ENCODE peak calls at places on chromosomes 1 and 21, in seven cellular contexts. N, C, T, D, H, R and Q are unnamed samples.

GRCh38 chr21:38289697-38290096 is 32.9 kb downstream of the KCNJ15 start:
- DNase-seq in D (peak; percentile 99), C (no peak), T (peak; percentile 100), R (peak; percentile 97), H (peak; percentile 99), N (no peak), Q (peak; percentile 96)

GRCh38 chr1:240092301-240093119 is 827 bp downstream of the FMN2 start:
- DNase-seq in R (no peak), H (no peak), N (peak; percentile 49), C (no peak), T (no peak), D (peak; percentile 64), Q (no peak)

GRCh38 chr1:67832737-67833594 is at the start of gene GNG12:
- DNase-seq in C (no peak), D (peak; percentile 70), T (peak; percentile 33), R (no peak), N (peak; percentile 63), H (peak; percentile 14), Q (no peak)

GRCh38 chr1:233105225-233105624 is 154.8 kb downstream of the NTPCR start:
- DNase-seq in T (no peak), H (peak; percentile 57), R (no peak), D (peak; percentile 58), C (no peak), N (no peak), Q (peak; percentile 23)

GRCh38 chr1:209215826-209216225 is 367.7 kb upstream of the CAMK1G start:
- DNase-seq in D (no peak), C (no peak), H (no peak), T (no peak), N (no peak), R (no peak), Q (no peak)

GRCh38 chr1:108033486-108034081 is 68.6 kb upstream of the VAV3 start:
- DNase-seq in C (no peak), T (no peak), R (no peak), N (no peak), H (no peak), D (no peak), Q (no peak)

GRCh38 chr1:204194080-204194479 is 2.2 kb downstream of the KISS1 start:
- DNase-seq in T (no peak), D (no peak), H (no peak), R (no peak), C (no peak), N (no peak), Q (no peak)

GRCh38 chr21:26843912-26844257 is 1.3 kb downstream of the ADAMTS1 start:
- DNase-seq in N (no peak), C (no peak), D (peak; percentile 94), T (peak; percentile 79), R (no peak), H (no peak), Q (no peak)

GRCh38 chr1:167057297-167057688 is 32.9 kb downstream of the GPA33 start:
- DNase-seq in R (no peak), D (peak; percentile 62), N (peak; percentile 51), C (no peak), T (peak; percentile 59), H (no peak), Q (no peak)

GRCh38 chr1:62070384-62071011 is 124.2 kb upstream of the L1TD1 start:
- DNase-seq in H (no peak), C (no peak), N (peak; percentile 11), T (no peak), R (no peak), D (peak; percentile 64), Q (peak; percentile 10)

GRCh38 chr1:34547043-34547674 is 207.7 kb upstream of the GJB5 start:
- DNase-seq in C (no peak), R (no peak), N (no peak), H (no peak), D (peak; percentile 2), T (no peak), Q (no peak)

GRCh38 chr1:6162773-6163172 is 17.3 kb downstream of the CHD5 start:
- DNase-seq in N (peak; percentile 47), T (no peak), H (no peak), R (no peak), C (no peak), D (no peak), Q (no peak)

GRCh38 chr1:216721878-216722277 is 1.4 kb downstream of the ESRRG start:
- DNase-seq in C (no peak), H (no peak), T (no peak), R (no peak), N (no peak), D (no peak), Q (no peak)

GRCh38 chr1:229629251-229629650 is 3.2 kb downstream of the URB2 start:
- DNase-seq in R (no peak), N (no peak), D (peak; percentile 50), T (peak; percentile 24), C (no peak), H (no peak), Q (peak; percentile 38)

GRCh38 chr1:107963601-107964396 is 1.2 kb downstream of the VAV3 start:
- DNase-seq in N (no peak), H (no peak), D (peak; percentile 67), C (no peak), T (no peak), R (no peak), Q (no peak)

GRCh38 chr1:17540255-17541001 is 930 bp downstream of the ARHGEF10L start:
- DNase-seq in T (no peak), H (no peak), D (no peak), N (no peak), C (no peak), R (no peak), Q (no peak)

GRCh38 chr21:40829308-40829707 is 17.6 kb downstream of the DSCAM start:
- DNase-seq in H (no peak), C (no peak), D (no peak), N (no peak), R (no peak), T (no peak), Q (no peak)

GRCh38 chr1:76336951-76337371 is 262.4 kb downstream of the ST6GALNAC3 start:
- DNase-seq in N (no peak), C (no peak), D (peak; percentile 98), R (peak; percentile 71), T (peak; percentile 97), H (peak; percentile 70), Q (peak; percentile 67)

GRCh38 chr1:11806307-11806936 is 431 bp downstream of the CLCN6 start:
- DNase-seq in D (peak; percentile 44), H (no peak), C (peak; percentile 22), T (no peak), N (peak; percentile 21), R (no peak), Q (no peak)

GRCh38 chr1:4048921-4049320 is 148.8 kb upstream of the C1orf174 start:
- DNase-seq in D (no peak), T (no peak), H (no peak), N (no peak), R (no peak), C (no peak), Q (no peak)

GRCh38 chr1:39132505-39133339 is 71.8 kb upstream of the MACF1 start:
- DNase-seq in D (peak; percentile 58), R (no peak), T (no peak), H (no peak), N (peak; percentile 22), C (no peak), Q (no peak)

GRCh38 chr1:158112994-158113758 is 67.5 kb upstream of the CD1D start:
- DNase-seq in R (no peak), N (peak; percentile 63), H (no peak), C (no peak), T (no peak), D (peak; percentile 35), Q (no peak)

GRCh38 chr1:156551866-156552265 is 20.5 kb downstream of the IQGAP3 start:
- DNase-seq in D (no peak), H (no peak), R (no peak), N (peak; percentile 37), C (peak; percentile 57), T (no peak), Q (no peak)

GRCh38 chr21:36209626-36210171 is 53.1 kb downstream of the DOP1B start:
- DNase-seq in H (peak; percentile 28), D (peak; percentile 83), T (peak; percentile 63), N (no peak), C (peak; percentile 58), R (peak; percentile 44), Q (no peak)

GRCh38 chr1:223403184-223403815 is 10.1 kb downstream of the CCDC185 start:
- DNase-seq in T (no peak), H (no peak), N (no peak), R (no peak), D (no peak), C (no peak), Q (no peak)

GRCh38 chr1:48182441-48182840 is 40.1 kb upstream of the SLC5A9 start:
- DNase-seq in D (no peak), N (no peak), C (no peak), H (no peak), R (no peak), T (no peak), Q (no peak)

GRCh38 chr1:46173361-46173856 is 1.5 kb upstream of the TSPAN1 start:
- DNase-seq in N (no peak), C (no peak), T (no peak), R (no peak), H (no peak), D (peak; percentile 52), Q (no peak)

GRCh38 chr1:237568955-237569354 is 321.8 kb downstream of the ZP4 start:
- DNase-seq in R (no peak), D (peak; percentile 1), H (no peak), C (no peak), N (no peak), T (no peak), Q (no peak)
- TF ChIP-seq CTCF in R (no peak), D (no peak), H (no peak), C (no peak), N (no peak), T (no peak), Q (no peak)

DNA sequence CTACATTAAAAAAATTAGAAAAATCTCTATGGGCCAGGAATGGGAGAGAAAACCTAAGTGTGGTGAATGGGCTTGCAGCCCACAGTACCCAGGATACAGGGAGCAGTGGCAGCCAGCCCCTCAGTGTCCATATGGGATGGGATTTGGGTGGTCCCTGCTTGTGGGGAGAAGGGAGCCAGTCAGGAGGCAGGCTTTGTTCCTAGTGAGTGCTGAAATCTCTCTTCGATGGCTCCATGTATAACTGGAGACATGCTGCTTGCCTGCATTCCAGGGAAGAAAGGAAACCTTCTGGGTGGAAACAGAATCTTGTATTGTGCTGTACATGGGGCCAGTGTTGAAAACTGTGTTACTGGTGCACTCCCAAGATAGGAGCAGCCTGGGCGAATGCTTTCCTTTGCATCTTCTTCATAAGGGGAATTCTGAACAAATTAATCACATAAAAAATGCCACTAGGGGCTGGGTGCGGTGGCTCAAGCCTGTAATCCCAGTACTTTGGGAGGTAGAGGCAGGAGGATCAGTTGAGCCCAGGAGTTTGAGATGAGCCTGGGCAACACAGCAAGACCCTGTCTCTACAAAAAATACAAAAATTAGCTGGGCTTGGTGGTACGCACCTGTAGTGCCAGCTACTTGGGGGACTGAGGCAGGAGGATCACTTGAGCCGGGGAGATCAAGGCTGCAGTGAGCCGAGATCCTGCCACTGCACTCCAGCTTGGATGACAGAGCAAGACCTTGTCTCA is 36.0 kb downstream of the PTPRU start:
- DNase-seq in C (no peak), D (no peak), N (no peak), H (no peak), R (no peak), T (no peak), Q (no peak)
- H3K4me3 ChIP-seq in C (no peak overlapping the region), D (no peak overlapping the region), N (peak overlapping the region; percentile 19), H (no peak overlapping the region), R (no peak overlapping the region), T (no peak overlapping the region), Q (no peak overlapping the region)

GRCh38 chr1:58065520-58065919 is 481.0 kb downstream of the OMA1 start:
- DNase-seq in R (no peak), T (no peak), N (no peak), H (no peak), D (no peak), C (no peak), Q (no peak)
- TF ChIP-seq CTCF in R (peak; percentile 4), T (no peak), N (no peak), H (no peak), D (no peak), C (no peak), Q (no peak)

GRCh38 chr1:173122958-173123852 is 72.5 kb upstream of the TNFSF18 start:
- DNase-seq in N (peak; percentile 10), R (peak; percentile 59), C (peak; percentile 25), H (peak; percentile 89), D (peak; percentile 96), T (peak; percentile 57), Q (peak; percentile 85)
- H3K4me3 ChIP-seq in N (no peak overlapping the region), R (peak overlapping the region; percentile 14), C (peak overlapping the region; percentile 51), H (no peak overlapping the region), D (peak overlapping the region; percentile 36), T (no peak overlapping the region), Q (peak overlapping the region; percentile 26)